ENCODE peak calls at places on chromosomes 6 and 20, in four cellular contexts. B is Ammon's horn, V is astrocyte of the hippocampus, N is DND-41. D is an unnamed sample.

GRCh38 chr6:48397887-48398286 is 286.9 kb upstream of the PTCHD4 start:
- DNase-seq in B (no peak), V (no peak), N (no peak), D (no peak)

GRCh38 chr20:57991211-57991841 is 237.1 kb downstream of the ANKRD60 start:
- DNase-seq in B (no peak), V (peak), N (no peak), D (no peak)

GRCh38 chr6:85756982-85757381 is 114.3 kb upstream of the SYNCRIP start:
- DNase-seq in B (no peak), V (peak), N (no peak), D (peak)

GRCh38 chr6:82006027-82006738 is 241.4 kb downstream of the IBTK start:
- DNase-seq in B (no peak), V (no peak), N (peak), D (peak)

GRCh38 chr20:40564997-40565680 is 123.9 kb downstream of the MAFB start:
- DNase-seq in B (no peak), V (peak), N (no peak), D (no peak)

GRCh38 chr20:33408716-33409654 is 7.7 kb upstream of the CDK5RAP1 start:
- DNase-seq in B (peak), V (no peak), N (no peak), D (no peak)

GRCh38 chr6:139156571-139156970 is 21.7 kb downstream of the HECA start:
- DNase-seq in B (no peak), V (no peak), N (no peak), D (no peak)

GRCh38 chr20:18465536-18466200 is 1.2 kb downstream of the DZANK1 start:
- DNase-seq in B (no peak), V (no peak), N (no peak), D (no peak)

GRCh38 chr20:32527447-32528055 is 57.6 kb downstream of the NOL4L start:
- DNase-seq in B (no peak), V (peak), N (peak), D (no peak)